ENCODE peak calls at places on chromosomes 5 and 9, in eight cellular contexts. J is endodermal cell; M is upper lobe of right lung; Q is CD8-positive, alpha-beta memory T cell; K is GM23248; E is kidney; O is tibial nerve; W is small intestine. B is an unnamed sample.

GRCh38 chr9:128022886-128023285 is 42.1 kb upstream of the EEIG1 start:
- DNase-seq in E (no peak), K (peak; percentile 53), Q (no peak), M (no peak), W (no peak), J (no peak), O (no peak), B (no peak)

GRCh38 chr5:58459276-58459859 is 518 bp downstream of the PLK2 start:
- DNase-seq in M (no peak), J (peak; percentile 78), Q (no peak), E (no peak), K (peak; percentile 70), O (peak; percentile 19), W (peak; percentile 46), B (no peak)

GRCh38 chr9:80467632-80468031 is 895.9 kb downstream of the TLE4 start:
- DNase-seq in Q (no peak), M (no peak), O (no peak), E (no peak), W (no peak), J (no peak), K (peak; percentile 0), B (no peak)

GRCh38 chr5:5309645-5310044 is 112.8 kb upstream of the ICE1 start:
- DNase-seq in W (no peak), O (no peak), M (no peak), K (no peak), Q (no peak), J (no peak), E (no peak), B (no peak)

GRCh38 chr5:80149161-80149609 is 106.7 kb downstream of the SERINC5 start:
- DNase-seq in M (no peak), O (no peak), E (no peak), W (no peak), Q (no peak), K (no peak), J (no peak), B (no peak)

GRCh38 chr5:133245191-133246052 is 193.6 kb downstream of the HSPA4 start:
- DNase-seq in J (no peak), W (no peak), M (no peak), O (no peak), K (peak; percentile 93), Q (no peak), E (no peak), B (no peak)

GRCh38 chr9:87671925-87672324 is 54.0 kb upstream of the CTSL start:
- DNase-seq in Q (no peak), O (no peak), E (no peak), K (no peak), J (no peak), W (no peak), M (no peak), B (no peak)

GRCh38 chr9:31542384-31543055 is 841.9 kb upstream of the ACO1 start:
- DNase-seq in M (no peak), E (no peak), W (peak; percentile 17), O (no peak), Q (no peak), K (peak; percentile 32), J (peak; percentile 67), B (peak; percentile 54)

GRCh38 chr9:135294826-135295225 is 184.8 kb upstream of the PPP1R26 start:
- DNase-seq in W (no peak), K (no peak), J (no peak), E (peak; percentile 26), Q (no peak), M (no peak), O (no peak), B (no peak)

GRCh38 chr9:70013598-70014196 is 30.0 kb upstream of the MAMDC2 start:
- DNase-seq in J (no peak), M (no peak), E (no peak), Q (no peak), K (peak; percentile 63), W (no peak), O (no peak), B (no peak)

GRCh38 chr9:76510041-76510440 is 51.1 kb downstream of the GCNT1 start:
- DNase-seq in W (no peak), E (no peak), O (no peak), J (no peak), Q (no peak), K (peak; percentile 58), M (no peak), B (no peak)

GRCh38 chr5:54243483-54244080 is 66.8 kb downstream of the ARL15 start:
- DNase-seq in M (no peak), J (peak; percentile 66), K (peak; percentile 66), Q (no peak), W (peak; percentile 32), E (no peak), O (no peak), B (no peak)

GRCh38 chr9:89781838-89782237 is 177.0 kb downstream of the GADD45G start:
- DNase-seq in J (peak; percentile 14), W (no peak), K (no peak), O (no peak), Q (no peak), E (no peak), M (no peak), B (no peak)

GRCh38 chr9:35287986-35288515 is 126.2 kb downstream of the UNC13B start:
- DNase-seq in M (no peak), J (no peak), W (no peak), E (no peak), O (no peak), K (peak; percentile 16), Q (no peak), B (no peak)

GRCh38 chr5:10701567-10702039 is 59.4 kb downstream of the DAP start:
- DNase-seq in J (peak; percentile 78), O (no peak), M (no peak), W (peak; percentile 33), Q (no peak), K (peak; percentile 65), E (no peak), B (peak; percentile 42)

GRCh38 chr5:141870871-141871270 is 7.3 kb downstream of the PCDH1 start:
- DNase-seq in E (no peak), K (peak; percentile 60), Q (no peak), J (peak; percentile 17), M (peak; percentile 29), W (peak; percentile 79), O (no peak), B (no peak)

GRCh38 chr9:134378901-134379338 is 52.7 kb downstream of the RXRA start:
- DNase-seq in J (no peak), W (peak; percentile 68), E (no peak), M (peak; percentile 83), Q (no peak), O (no peak), K (peak; percentile 71), B (no peak)

DNA sequence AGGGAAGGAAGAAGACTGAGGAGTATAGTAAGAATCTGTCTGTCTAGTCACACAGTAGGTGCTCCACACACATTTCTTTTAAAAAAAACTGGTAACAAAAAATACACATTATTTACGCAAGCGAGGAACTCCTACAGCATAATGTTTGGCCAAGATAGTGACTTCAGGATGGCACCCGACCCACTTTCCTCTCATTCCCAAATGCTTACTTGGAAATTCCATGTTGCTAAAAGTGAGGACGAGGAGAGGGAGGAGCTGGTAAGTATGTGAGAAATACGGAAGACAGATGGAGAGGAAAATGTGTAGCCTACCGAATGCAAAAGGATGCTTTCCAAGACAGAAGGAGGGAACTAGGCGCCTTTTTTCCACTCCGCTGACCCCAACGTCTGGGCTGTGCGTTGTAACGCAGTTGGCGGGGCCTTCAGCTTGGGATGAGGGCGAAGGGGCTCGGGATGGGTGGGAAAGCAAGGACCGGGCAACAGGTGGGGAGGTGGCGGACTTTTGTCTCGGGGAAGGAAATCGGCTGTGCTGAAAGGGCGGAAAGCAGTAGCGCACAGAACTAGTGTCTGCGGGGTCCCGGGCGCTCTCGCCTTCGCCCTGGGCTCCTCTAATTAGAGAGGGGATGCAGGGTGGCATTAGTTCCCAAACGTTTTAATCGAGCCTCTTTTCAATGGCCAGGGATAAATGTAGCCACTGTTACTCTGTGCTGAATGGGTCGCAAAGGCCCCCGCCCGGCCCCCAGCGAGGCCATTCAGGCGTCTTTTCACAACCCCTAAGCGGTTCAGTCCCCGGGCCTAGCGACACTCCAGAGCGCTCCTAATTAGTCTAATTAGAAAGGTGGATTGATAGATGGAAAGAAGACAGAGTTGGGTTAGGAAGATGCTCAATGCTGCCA is 12.7 kb downstream of the FOXD1 start:
- DNase-seq in Q (no peak), E (no peak), J (peak; percentile 74), M (no peak), W (no peak), K (peak; percentile 6), O (no peak), B (no peak)
- H3K4me3 ChIP-seq in Q (no peak overlapping the region), E (no peak overlapping the region), J (peak overlapping the region; percentile 34), M (no peak overlapping the region), W (peak overlapping the region; percentile 37), K (no peak overlapping the region), O (peak overlapping the region; percentile 38), B (no peak overlapping the region)

DNA sequence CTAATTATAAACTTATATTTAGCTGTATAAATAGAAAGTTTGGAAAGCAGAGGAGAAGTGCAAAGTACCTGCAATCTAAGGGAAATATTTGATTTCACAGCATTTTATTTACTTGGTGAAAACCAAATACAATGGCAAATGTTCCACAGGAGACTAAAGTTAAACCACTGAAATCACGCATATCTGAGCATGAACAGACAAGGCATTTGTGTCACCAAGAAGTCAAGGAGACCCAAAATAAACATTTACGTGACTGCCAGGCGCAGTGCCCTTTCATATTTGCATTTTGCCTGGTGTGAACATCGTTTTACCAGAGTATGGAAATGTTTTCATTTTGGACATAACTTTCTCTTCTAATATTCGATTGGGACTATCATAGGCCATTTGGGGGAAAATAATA is 20.6 kb downstream of the UGCG start:
- DNase-seq in K (no peak), J (no peak), M (no peak), E (no peak), Q (no peak), O (no peak), W (no peak), B (no peak)
- H3K27ac ChIP-seq in K (no peak overlapping the region), J (no peak overlapping the region), M (no peak overlapping the region), E (no peak overlapping the region), Q (no peak overlapping the region), O (no peak overlapping the region), W (no peak overlapping the region), B (no peak overlapping the region)

GRCh38 chr5:151068571-151069197 is 12.2 kb downstream of the TNIP1 start:
- DNase-seq in O (no peak), J (no peak), K (peak; percentile 28), W (no peak), E (no peak), Q (no peak), M (no peak), B (no peak)
- H3K4me1 ChIP-seq in O (no peaks in the 10 kb centered on the region), J (peaks cover 8% of the 10 kb centered on the region), K (peaks cover 35% of the 10 kb centered on the region), W (peaks cover 16% of the 10 kb centered on the region), E (peaks cover 69% of the 10 kb centered on the region), Q (peaks cover 63% of the 10 kb centered on the region), M (peaks cover 70% of the 10 kb centered on the region), B (peaks cover 80% of the 10 kb centered on the region)

DNA sequence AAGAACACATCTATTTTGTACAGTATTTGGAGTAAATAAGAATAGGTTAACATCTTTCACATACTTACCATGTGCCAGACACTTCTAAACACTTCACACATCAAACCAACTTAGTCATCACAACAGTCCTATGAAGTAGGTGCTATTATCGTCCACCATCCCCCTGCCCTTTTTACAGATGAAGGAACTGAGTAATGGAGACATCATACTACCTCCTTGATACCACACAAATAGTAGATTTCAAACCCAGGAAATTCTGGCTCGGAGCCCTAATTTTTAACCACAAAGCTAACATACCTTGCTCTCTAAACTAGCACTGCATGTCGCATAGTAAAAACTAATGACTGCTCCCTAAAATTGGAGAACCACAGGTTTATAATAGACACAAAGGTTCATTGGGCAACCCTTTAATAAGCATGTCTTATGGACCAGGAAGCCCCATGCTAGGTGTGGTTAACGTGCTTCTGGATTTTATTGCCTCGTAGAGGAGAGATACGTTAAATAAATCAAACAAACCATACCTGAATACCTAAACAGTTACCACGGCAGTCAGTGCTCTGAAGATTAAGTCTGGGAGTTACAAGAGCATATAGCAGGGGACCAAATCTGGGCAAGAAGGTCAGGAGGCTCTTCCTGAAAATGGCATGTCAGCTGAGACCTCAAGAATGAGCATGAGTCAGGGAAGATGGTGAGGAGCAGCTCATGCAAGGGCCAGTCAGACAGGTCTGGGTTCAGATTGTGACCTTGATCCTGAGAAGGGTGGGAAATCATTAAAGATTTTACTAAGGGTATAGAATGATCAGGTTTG is 4.4 kb upstream of the ZNF366 start:
- DNase-seq in W (peak; percentile 22), M (no peak), K (peak; percentile 70), O (no peak), E (no peak), J (no peak), Q (no peak), B (no peak)
- H3K4me3 ChIP-seq in W (no peak overlapping the region), M (no peak overlapping the region), K (peak overlapping the region; percentile 46), O (no peak overlapping the region), E (no peak overlapping the region), J (no peak overlapping the region), Q (no peak overlapping the region), B (no peak overlapping the region)

B was measured in CD4-positive, CD25-positive, alpha-beta regulatory T cell.